ENCODE peak calls at places on chromosomes 6 and 20, in eight cellular contexts. One of them, this sample, is unnamed.

GRCh38 chr6:114344216-114344970 is 1.6 kb upstream of the HS3ST5 start:
- DNase-seq in bronchial epithelial cell: no peak
- DNase-seq in H9: no peak
- DNase-seq in activated B cell treated with CpG ODN at 0.5 μM for 24 hours: no peak
- DNase-seq in GM12865: no peak
- DNase-seq in sigmoid colon: no peak
- DNase-seq in upper lobe of right lung: no peak
- DNase-seq in mesothelial cell of epicardium: no peak
- DNase-seq in this sample: no peak

GRCh38 chr6:40256831-40257230 is 322.6 kb upstream of the MOCS1 start:
- DNase-seq in mesothelial cell of epicardium: no peak
- DNase-seq in upper lobe of right lung: no peak
- DNase-seq in H9: no peak
- DNase-seq in GM12865: no peak
- DNase-seq in bronchial epithelial cell: no peak
- DNase-seq in activated B cell treated with CpG ODN at 0.5 μM for 24 hours: no peak
- DNase-seq in sigmoid colon: no peak
- DNase-seq in this sample: no peak

GRCh38 chr20:10673176-10673830 is 496 bp downstream of the JAG1 start:
- DNase-seq in activated B cell treated with CpG ODN at 0.5 μM for 24 hours: peak
- DNase-seq in upper lobe of right lung: peak
- DNase-seq in bronchial epithelial cell: no peak
- DNase-seq in sigmoid colon: peak
- DNase-seq in GM12865: peak
- DNase-seq in H9: peak
- DNase-seq in mesothelial cell of epicardium: no peak
- DNase-seq in this sample: no peak

GRCh38 chr6:53302678-53303360 is 45.9 kb downstream of the ELOVL5 start:
- DNase-seq in activated B cell treated with CpG ODN at 0.5 μM for 24 hours: no peak
- DNase-seq in upper lobe of right lung: no peak
- DNase-seq in H9: no peak
- DNase-seq in sigmoid colon: no peak
- DNase-seq in GM12865: no peak
- DNase-seq in mesothelial cell of epicardium: no peak
- DNase-seq in bronchial epithelial cell: peak
- DNase-seq in this sample: no peak

GRCh38 chr20:45898285-45898684 is 7.2 kb downstream of the CTSA start:
- DNase-seq in GM12865: no peak
- DNase-seq in upper lobe of right lung: no peak
- DNase-seq in mesothelial cell of epicardium: no peak
- DNase-seq in activated B cell treated with CpG ODN at 0.5 μM for 24 hours: no peak
- DNase-seq in H9: no peak
- DNase-seq in sigmoid colon: no peak
- DNase-seq in bronchial epithelial cell: no peak
- DNase-seq in this sample: no peak

GRCh38 chr6:50962213-50962759 is 143.6 kb downstream of the TFAP2B start:
- DNase-seq in bronchial epithelial cell: no peak
- DNase-seq in sigmoid colon: no peak
- DNase-seq in activated B cell treated with CpG ODN at 0.5 μM for 24 hours: no peak
- DNase-seq in upper lobe of right lung: no peak
- DNase-seq in H9: no peak
- DNase-seq in GM12865: no peak
- DNase-seq in mesothelial cell of epicardium: no peak
- DNase-seq in this sample: no peak

GRCh38 chr6:14910692-14911547 is 334.9 kb upstream of the JARID2 start:
- DNase-seq in GM12865: peak
- DNase-seq in upper lobe of right lung: peak
- DNase-seq in sigmoid colon: peak
- DNase-seq in bronchial epithelial cell: no peak
- DNase-seq in H9: no peak
- DNase-seq in activated B cell treated with CpG ODN at 0.5 μM for 24 hours: peak
- DNase-seq in mesothelial cell of epicardium: no peak
- DNase-seq in this sample: no peak

GRCh38 chr20:1330075-1330830 is 1.3 kb upstream of the SDCBP2 start:
- DNase-seq in sigmoid colon: peak
- DNase-seq in H9: no peak
- DNase-seq in upper lobe of right lung: no peak
- DNase-seq in GM12865: peak
- DNase-seq in bronchial epithelial cell: peak
- DNase-seq in mesothelial cell of epicardium: no peak
- DNase-seq in activated B cell treated with CpG ODN at 0.5 μM for 24 hours: peak
- DNase-seq in this sample: peak

GRCh38 chr20:49713779-49714712 is at the start of gene B4GALT5:
- DNase-seq in bronchial epithelial cell: no peak
- DNase-seq in sigmoid colon: peak
- DNase-seq in activated B cell treated with CpG ODN at 0.5 μM for 24 hours: peak
- DNase-seq in mesothelial cell of epicardium: peak
- DNase-seq in GM12865: peak
- DNase-seq in H9: peak
- DNase-seq in upper lobe of right lung: peak
- DNase-seq in this sample: no peak

GRCh38 chr20:23350855-23351838 is 556 bp downstream of the NXT1 start:
- DNase-seq in H9: peak
- DNase-seq in mesothelial cell of epicardium: no peak
- DNase-seq in GM12865: peak
- DNase-seq in sigmoid colon: peak
- DNase-seq in bronchial epithelial cell: peak
- DNase-seq in upper lobe of right lung: peak
- DNase-seq in activated B cell treated with CpG ODN at 0.5 μM for 24 hours: no peak
- DNase-seq in this sample: peak

GRCh38 chr6:3919130-3919628 is 70.0 kb downstream of the FAM50B start:
- DNase-seq in bronchial epithelial cell: peak
- DNase-seq in H9: no peak
- DNase-seq in upper lobe of right lung: peak
- DNase-seq in GM12865: no peak
- DNase-seq in activated B cell treated with CpG ODN at 0.5 μM for 24 hours: no peak
- DNase-seq in sigmoid colon: no peak
- DNase-seq in mesothelial cell of epicardium: no peak
- DNase-seq in this sample: no peak

GRCh38 chr6:154614101-154614500 is 103.6 kb upstream of the CNKSR3 start:
- DNase-seq in sigmoid colon: no peak
- DNase-seq in upper lobe of right lung: no peak
- DNase-seq in bronchial epithelial cell: no peak
- DNase-seq in GM12865: no peak
- DNase-seq in mesothelial cell of epicardium: no peak
- DNase-seq in H9: no peak
- DNase-seq in activated B cell treated with CpG ODN at 0.5 μM for 24 hours: no peak
- DNase-seq in this sample: no peak

GRCh38 chr6:17938885-17939284 is 48.5 kb downstream of the KIF13A start:
- DNase-seq in GM12865: no peak
- DNase-seq in sigmoid colon: no peak
- DNase-seq in activated B cell treated with CpG ODN at 0.5 μM for 24 hours: no peak
- DNase-seq in bronchial epithelial cell: peak
- DNase-seq in upper lobe of right lung: no peak
- DNase-seq in H9: no peak
- DNase-seq in mesothelial cell of epicardium: no peak
- DNase-seq in this sample: no peak

GRCh38 chr20:1928782-1929181 is 33.6 kb downstream of the SIRPA start:
- DNase-seq in activated B cell treated with CpG ODN at 0.5 μM for 24 hours: no peak
- DNase-seq in upper lobe of right lung: no peak
- DNase-seq in bronchial epithelial cell: no peak
- DNase-seq in sigmoid colon: no peak
- DNase-seq in mesothelial cell of epicardium: no peak
- DNase-seq in GM12865: no peak
- DNase-seq in H9: no peak
- DNase-seq in this sample: no peak

GRCh38 chr20:40255368-40255767 is 433.7 kb downstream of the MAFB start:
- DNase-seq in H9: no peak
- DNase-seq in GM12865: no peak
- DNase-seq in sigmoid colon: no peak
- DNase-seq in activated B cell treated with CpG ODN at 0.5 μM for 24 hours: no peak
- DNase-seq in mesothelial cell of epicardium: no peak
- DNase-seq in upper lobe of right lung: no peak
- DNase-seq in bronchial epithelial cell: no peak
- DNase-seq in this sample: no peak

GRCh38 chr6:166005401-166005845 is 162.2 kb downstream of the TBXT start:
- DNase-seq in upper lobe of right lung: no peak
- DNase-seq in H9: no peak
- DNase-seq in GM12865: no peak
- DNase-seq in mesothelial cell of epicardium: no peak
- DNase-seq in activated B cell treated with CpG ODN at 0.5 μM for 24 hours: no peak
- DNase-seq in sigmoid colon: peak
- DNase-seq in bronchial epithelial cell: no peak
- DNase-seq in this sample: no peak

DNA sequence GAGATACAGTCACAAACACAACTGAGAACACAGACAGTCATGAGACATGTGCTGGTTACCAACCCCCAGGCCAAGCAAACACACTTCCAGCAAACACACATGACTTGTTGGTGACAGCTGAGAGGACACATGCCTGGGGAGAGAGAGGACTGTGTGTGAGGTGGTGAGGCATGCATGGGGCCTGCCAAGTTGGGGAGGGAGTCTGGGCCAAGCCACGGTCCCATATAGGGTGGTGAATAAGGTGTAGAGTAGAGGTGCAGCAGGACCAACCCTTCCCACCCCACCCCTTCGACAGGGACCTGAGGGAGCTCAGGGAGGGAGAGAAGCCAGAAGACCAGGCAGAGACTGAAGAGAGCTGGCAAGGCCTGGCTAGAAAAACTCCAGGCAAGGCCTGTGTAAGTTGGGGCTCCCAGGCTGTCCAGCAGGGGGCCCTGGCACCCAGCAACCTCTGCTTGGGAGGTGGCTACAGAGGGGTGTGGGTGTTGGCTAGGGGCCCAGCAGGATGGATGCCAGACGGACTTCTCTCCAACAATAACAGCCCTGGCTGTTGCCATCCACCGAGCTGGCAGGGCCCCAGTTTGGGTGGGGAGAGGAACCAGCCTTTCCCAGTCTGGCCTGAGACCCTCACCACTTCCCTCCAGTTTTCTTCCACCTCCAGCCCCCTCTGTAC is 2.0 kb upstream of the SLC29A1 start:
- DNase-seq in bronchial epithelial cell: peak
- DNase-seq in activated B cell treated with CpG ODN at 0.5 μM for 24 hours: peak
- DNase-seq in GM12865: peak
- DNase-seq in upper lobe of right lung: peak
- DNase-seq in mesothelial cell of epicardium: no peak
- DNase-seq in sigmoid colon: peak
- DNase-seq in H9: peak
- DNase-seq in this sample: peak
- TF ChIP-seq CTCF in bronchial epithelial cell: peak
- TF ChIP-seq CTCF in activated B cell treated with CpG ODN at 0.5 μM for 24 hours: no peak
- TF ChIP-seq CTCF in GM12865: peak
- TF ChIP-seq CTCF in upper lobe of right lung: peak
- TF ChIP-seq CTCF in mesothelial cell of epicardium: peak
- TF ChIP-seq CTCF in sigmoid colon: peak
- TF ChIP-seq CTCF in H9: peak
- TF ChIP-seq CTCF in this sample: no peak

DNA sequence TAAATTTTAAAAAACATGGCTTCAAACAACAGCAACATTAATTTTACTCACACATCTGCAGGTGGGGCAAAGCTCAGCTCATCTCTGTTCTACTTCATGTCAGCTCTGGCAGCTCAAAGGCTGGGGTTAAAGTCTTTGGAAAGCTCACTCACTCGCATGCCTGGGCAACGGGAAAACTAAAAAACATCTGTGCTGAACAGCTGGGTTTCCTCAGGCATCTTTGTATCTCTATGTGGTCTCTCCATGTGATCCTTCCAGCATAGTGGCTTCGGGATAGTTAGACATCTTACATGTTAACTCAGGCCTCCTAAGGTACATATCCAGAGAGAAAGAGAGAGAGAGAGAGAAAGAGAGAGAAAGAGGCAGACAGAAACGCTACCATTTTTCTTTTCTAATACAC is 499.6 kb downstream of the RFPL4B start:
- DNase-seq in activated B cell treated with CpG ODN at 0.5 μM for 24 hours: no peak
- DNase-seq in bronchial epithelial cell: no peak
- DNase-seq in H9: no peak
- DNase-seq in sigmoid colon: no peak
- DNase-seq in upper lobe of right lung: no peak
- DNase-seq in mesothelial cell of epicardium: no peak
- DNase-seq in GM12865: no peak
- DNase-seq in this sample: no peak
- TF ChIP-seq CTCF in activated B cell treated with CpG ODN at 0.5 μM for 24 hours: no peak
- TF ChIP-seq CTCF in bronchial epithelial cell: no peak
- TF ChIP-seq CTCF in H9: no peak
- TF ChIP-seq CTCF in sigmoid colon: no peak
- TF ChIP-seq CTCF in upper lobe of right lung: no peak
- TF ChIP-seq CTCF in mesothelial cell of epicardium: no peak
- TF ChIP-seq CTCF in GM12865: no peak
- TF ChIP-seq CTCF in this sample: no peak

GRCh38 chr6:148954934-148955915 is 208.4 kb downstream of the UST start:
- DNase-seq in upper lobe of right lung: no peak
- DNase-seq in H9: no peak
- DNase-seq in mesothelial cell of epicardium: no peak
- DNase-seq in bronchial epithelial cell: no peak
- DNase-seq in sigmoid colon: no peak
- DNase-seq in GM12865: peak
- DNase-seq in activated B cell treated with CpG ODN at 0.5 μM for 24 hours: no peak
- DNase-seq in this sample: no peak
- TF ChIP-seq CTCF in upper lobe of right lung: no peak
- TF ChIP-seq CTCF in H9: peak
- TF ChIP-seq CTCF in mesothelial cell of epicardium: no peak
- TF ChIP-seq CTCF in bronchial epithelial cell: no peak
- TF ChIP-seq CTCF in sigmoid colon: no peak
- TF ChIP-seq CTCF in GM12865: no peak
- TF ChIP-seq CTCF in activated B cell treated with CpG ODN at 0.5 μM for 24 hours: no peak
- TF ChIP-seq CTCF in this sample: no peak

GRCh38 chr6:117602899-117603588 is 733 bp upstream of the GOPC start:
- DNase-seq in sigmoid colon: no peak
- DNase-seq in activated B cell treated with CpG ODN at 0.5 μM for 24 hours: no peak
- DNase-seq in bronchial epithelial cell: no peak
- DNase-seq in H9: no peak
- DNase-seq in mesothelial cell of epicardium: no peak
- DNase-seq in GM12865: no peak
- DNase-seq in upper lobe of right lung: no peak
- DNase-seq in this sample: no peak

GRCh38 chr6:117602151-117602898 is at the start of gene GOPC:
- DNase-seq in H9: peak
- DNase-seq in upper lobe of right lung: peak
- DNase-seq in GM12865: peak
- DNase-seq in bronchial epithelial cell: peak
- DNase-seq in mesothelial cell of epicardium: peak
- DNase-seq in activated B cell treated with CpG ODN at 0.5 μM for 24 hours: peak
- DNase-seq in sigmoid colon: peak
- DNase-seq in this sample: peak

GRCh38 chr6:117600008-117600743 is 2.1 kb downstream of the GOPC start:
- DNase-seq in upper lobe of right lung: no peak
- DNase-seq in bronchial epithelial cell: peak
- DNase-seq in mesothelial cell of epicardium: no peak
- DNase-seq in sigmoid colon: no peak
- DNase-seq in activated B cell treated with CpG ODN at 0.5 μM for 24 hours: no peak
- DNase-seq in GM12865: peak
- DNase-seq in H9: no peak
- DNase-seq in this sample: no peak

GRCh38 chr6:117605169-117605826 is 3.0 kb upstream of the GOPC start:
- DNase-seq in activated B cell treated with CpG ODN at 0.5 μM for 24 hours: no peak
- DNase-seq in mesothelial cell of epicardium: no peak
- DNase-seq in GM12865: peak
- DNase-seq in H9: peak
- DNase-seq in sigmoid colon: no peak
- DNase-seq in bronchial epithelial cell: peak
- DNase-seq in upper lobe of right lung: no peak
- DNase-seq in this sample: no peak

DNA sequence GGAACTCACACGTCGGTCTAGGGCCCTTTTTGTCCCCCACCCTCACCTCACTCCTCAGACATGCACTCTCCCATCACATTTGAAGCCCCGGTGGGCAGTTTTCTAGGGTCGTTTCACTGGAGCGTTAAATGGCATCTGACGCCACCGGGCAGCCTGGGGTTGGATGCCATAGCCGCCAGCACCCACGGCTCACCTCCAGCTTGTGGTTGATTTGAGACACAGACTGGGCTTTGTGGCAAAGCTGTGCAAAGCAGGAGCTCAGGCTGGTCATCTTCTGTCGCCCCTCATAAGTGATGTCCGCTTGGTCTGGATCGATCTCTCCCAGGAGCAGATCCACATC is 530 bp downstream of the GOPC start:
- DNase-seq in sigmoid colon: no peak
- DNase-seq in mesothelial cell of epicardium: no peak
- DNase-seq in upper lobe of right lung: no peak
- DNase-seq in H9: no peak
- DNase-seq in bronchial epithelial cell: peak
- DNase-seq in activated B cell treated with CpG ODN at 0.5 μM for 24 hours: no peak
- DNase-seq in GM12865: peak
- DNase-seq in this sample: no peak
- TF ChIP-seq CTCF in sigmoid colon: no peak
- TF ChIP-seq CTCF in mesothelial cell of epicardium: no peak
- TF ChIP-seq CTCF in upper lobe of right lung: no peak
- TF ChIP-seq CTCF in H9: no peak
- TF ChIP-seq CTCF in bronchial epithelial cell: no peak
- TF ChIP-seq CTCF in activated B cell treated with CpG ODN at 0.5 μM for 24 hours: no peak
- TF ChIP-seq CTCF in GM12865: no peak
- TF ChIP-seq CTCF in this sample: no peak